ENCODE peak calls at places on chromosomes 11 and 22, in ten cellular contexts. U is LHCN-M2, O is adipocyte, E is stomach, A is HCT116, X is lung, H is body of pancreas, M is iPS DF 6.9, G is choroid plexus epithelial cell, N is foreskin fibroblast. Q is an unnamed sample.

GRCh38 chr22:40387758-40388157 is 17.4 kb downstream of the SGSM3 start:
- DNase-seq in M (no peak), X (no peak), E (peak), H (peak), U (no peak), O (no peak), G (no peak), A (no peak), N (no peak), Q (no peak)

GRCh38 chr11:77151804-77152513 is 23.9 kb downstream of the MYO7A start:
- DNase-seq in M (no peak), E (no peak), N (no peak), U (peak), O (peak), H (no peak), A (no peak), X (no peak), G (peak), Q (no peak)

GRCh38 chr22:37431366-37431765 is 4.1 kb upstream of the ELFN2 start:
- DNase-seq in N (no peak), E (no peak), G (no peak), U (no peak), X (no peak), O (no peak), A (peak), H (no peak), M (no peak), Q (no peak)

GRCh38 chr11:7077101-7077500 is 11.7 kb upstream of the RBMXL2 start:
- DNase-seq in N (no peak), O (peak), E (no peak), A (no peak), M (no peak), U (no peak), G (no peak), X (no peak), H (no peak), Q (no peak)

GRCh38 chr11:61138940-61139339 is 22.3 kb downstream of the VPS37C start:
- DNase-seq in E (no peak), X (no peak), G (peak), O (peak), M (no peak), U (peak), N (no peak), A (no peak), H (no peak), Q (no peak)

GRCh38 chr22:24327827-24328226 is 57.2 kb downstream of the SPECC1L start:
- DNase-seq in M (no peak), E (no peak), X (no peak), U (no peak), O (no peak), G (no peak), N (no peak), H (no peak), A (no peak), Q (no peak)

GRCh38 chr11:61486004-61486615 is 22.4 kb upstream of the LRRC10B start:
- DNase-seq in E (no peak), G (no peak), M (no peak), U (no peak), X (no peak), O (no peak), A (no peak), N (no peak), H (no peak), Q (no peak)

GRCh38 chr11:45390407-45390806 is 104.3 kb upstream of the SYT13 start:
- DNase-seq in E (no peak), N (peak), X (no peak), G (peak), A (no peak), M (no peak), H (no peak), U (peak), O (no peak), Q (no peak)

GRCh38 chr11:44171518-44171917 is 76.0 kb downstream of the EXT2 start:
- DNase-seq in O (peak), U (peak), X (no peak), M (no peak), N (no peak), E (no peak), A (no peak), H (no peak), G (peak), Q (no peak)

GRCh38 chr11:22347857-22348496 is 9.8 kb downstream of the SLC17A6 start:
- DNase-seq in M (no peak), G (no peak), O (no peak), X (no peak), E (no peak), A (no peak), H (no peak), U (no peak), N (no peak), Q (no peak)

GRCh38 chr11:93741882-93742226 is 382 bp downstream of the C11orf54 start:
- DNase-seq in U (peak), X (peak), G (peak), O (no peak), N (peak), A (no peak), E (peak), H (peak), M (no peak), Q (peak)

GRCh38 chr22:39616781-39617180 is 46.2 kb downstream of the CACNA1I start:
- DNase-seq in E (no peak), M (no peak), O (no peak), U (no peak), N (no peak), G (no peak), A (no peak), X (no peak), H (no peak), Q (no peak)

GRCh38 chr11:44133335-44133946 is 38.0 kb downstream of the EXT2 start:
- DNase-seq in X (no peak), G (peak), A (no peak), H (no peak), U (peak), N (peak), O (peak), E (no peak), M (peak), Q (no peak)

GRCh38 chr11:103907548-103908455 is 128.6 kb upstream of the DDI1 start:
- DNase-seq in A (no peak), H (no peak), E (no peak), O (peak), M (no peak), G (peak), N (peak), X (no peak), U (peak), Q (no peak)

GRCh38 chr11:6606471-6607189 is 3.1 kb downstream of the ILK start:
- DNase-seq in E (peak), G (peak), N (peak), M (peak), X (peak), U (peak), A (peak), H (peak), O (peak), Q (peak)

GRCh38 chr11:125327494-125328130 is 163.1 kb downstream of the PKNOX2 start:
- DNase-seq in M (no peak), A (no peak), H (no peak), N (no peak), U (no peak), X (no peak), O (no peak), E (no peak), G (no peak), Q (no peak)

GRCh38 chr11:28257761-28258160 is 149.6 kb downstream of the METTL15 start:
- DNase-seq in H (no peak), E (no peak), A (no peak), U (no peak), O (no peak), N (no peak), G (peak), X (no peak), M (no peak), Q (no peak)

GRCh38 chr11:78514922-78515502 is 59.7 kb downstream of the NARS2 start:
- DNase-seq in X (no peak), E (no peak), N (no peak), G (no peak), H (no peak), O (no peak), M (no peak), A (no peak), U (no peak), Q (no peak)

GRCh38 chr11:118618991-118619375 is 11.6 kb downstream of the PHLDB1 start:
- DNase-seq in E (no peak), M (no peak), O (peak), X (no peak), A (no peak), N (peak), G (peak), H (peak), U (peak), Q (peak)

GRCh38 chr11:74388678-74389327 is 9.4 kb downstream of the PGM2L1 start:
- DNase-seq in U (peak), O (peak), N (peak), H (peak), A (no peak), M (peak), G (peak), X (peak), E (peak), Q (peak)

GRCh38 chr22:37807410-37808293 is at the start of gene GCAT:
- DNase-seq in E (peak), O (peak), G (peak), M (no peak), X (peak), N (peak), H (peak), A (peak), U (peak), Q (peak)

GRCh38 chr22:37818397-37819099 is 4.6 kb upstream of the GALR3 start:
- DNase-seq in U (peak), H (peak), G (peak), E (peak), N (peak), A (no peak), M (no peak), X (peak), O (peak), Q (peak)

Q was measured in heart right ventricle.